ENCODE peak calls at places on chromosomes 11 and 22, in five cellular contexts. X is NCI-H1436, G is non-pigmented ciliary epithelial cell, E is tibial artery, R is AG04450. W is an unnamed sample.

GRCh38 chr11:57732661-57733060 is 8.6 kb upstream of the SELENOH start:
- DNase-seq in R (no peak), E (no peak), G (no peak), X (no peak), W (no peak)

GRCh38 chr11:75201771-75202170 is 38.8 kb upstream of the TPBGL start:
- DNase-seq in G (no peak), R (no peak), X (no peak), E (no peak), W (no peak)

GRCh38 chr11:6747097-6747662 is 24.6 kb downstream of the OR2AG2 start:
- DNase-seq in R (no peak), X (no peak), E (no peak), G (no peak), W (no peak)

GRCh38 chr11:78000193-78000592 is 5.7 kb upstream of the INTS4 start:
- DNase-seq in R (peak), E (no peak), X (peak), G (peak), W (no peak)

GRCh38 chr11:129814244-129814992 is 1.2 kb upstream of the TMEM45B start:
- DNase-seq in X (no peak), E (no peak), R (no peak), G (no peak), W (no peak)

GRCh38 chr22:50481440-50482106 is at the start of gene ADM2:
- DNase-seq in E (no peak), R (no peak), G (no peak), X (peak), W (no peak)

GRCh38 chr11:80503990-80504389 is 1063.2 kb upstream of the TENM4 start:
- DNase-seq in R (no peak), G (no peak), X (no peak), E (no peak), W (no peak)

GRCh38 chr11:8101421-8101820 is 20.4 kb downstream of the TUB start:
- DNase-seq in G (no peak), X (no peak), R (no peak), E (no peak), W (no peak)

GRCh38 chr11:26626346-26626745 is 54.3 kb upstream of the MUC15 start:
- DNase-seq in E (no peak), G (no peak), X (no peak), R (no peak), W (no peak)

GRCh38 chr11:46272816-46273427 is 4.5 kb upstream of the CREB3L1 start:
- DNase-seq in X (no peak), G (no peak), R (no peak), E (peak), W (no peak)

GRCh38 chr11:14288189-14288935 is 70.6 kb downstream of the RRAS2 start:
- DNase-seq in R (peak), E (no peak), X (no peak), G (peak), W (no peak)

GRCh38 chr22:20203142-20204099 is 52.6 kb upstream of the CCDC188 start:
- DNase-seq in E (peak), X (no peak), G (no peak), R (no peak), W (no peak)

GRCh38 chr11:128533473-128533872 is 53.9 kb downstream of the ETS1 start:
- DNase-seq in E (no peak), G (no peak), R (no peak), X (no peak), W (no peak)

GRCh38 chr22:30816413-30816812 is 121.7 kb downstream of the OSBP2 start:
- DNase-seq in X (no peak), R (no peak), E (no peak), G (no peak), W (no peak)

GRCh38 chr22:42949159-42949558 is 65.8 kb downstream of the PACSIN2 start:
- DNase-seq in R (no peak), G (no peak), X (no peak), E (no peak), W (no peak)

GRCh38 chr11:125925247-125925740 is 20.6 kb upstream of the VSIG10L2 start:
- DNase-seq in R (no peak), E (no peak), X (no peak), G (no peak), W (no peak)

W was measured in dorsolateral prefrontal cortex.